ENCODE peak calls at places on chromosomes 12 and 14, in four cellular contexts. One of them, this sample, is unnamed.

GRCh38 chr12:115570271-115570777 is 707.2 kb downstream of the MED13L start:
- DNase-seq in HCEC 1CT: peak
- DNase-seq in GF-D8: no peak
- DNase-seq in endothelial cell: no peak
- DNase-seq in this sample: no peak

GRCh38 chr12:71455028-71455737 is 15.6 kb downstream of the LGR5 start:
- DNase-seq in HCEC 1CT: no peak
- DNase-seq in GF-D8: no peak
- DNase-seq in endothelial cell: no peak
- DNase-seq in this sample: no peak

GRCh38 chr12:53220857-53221202 is 11.2 kb downstream of the RARG start:
- DNase-seq in HCEC 1CT: peak
- DNase-seq in GF-D8: peak
- DNase-seq in endothelial cell: peak
- DNase-seq in this sample: peak

GRCh38 chr14:73727181-73727580 is 13.0 kb upstream of the PNMA1 start:
- DNase-seq in HCEC 1CT: no peak
- DNase-seq in GF-D8: no peak
- DNase-seq in endothelial cell: no peak
- DNase-seq in this sample: no peak

GRCh38 chr12:102659200-102659911 is 179.0 kb upstream of the IGF1 start:
- DNase-seq in HCEC 1CT: no peak
- DNase-seq in GF-D8: no peak
- DNase-seq in endothelial cell: no peak
- DNase-seq in this sample: no peak

GRCh38 chr14:68589447-68590232 is 203.2 kb downstream of the ZFP36L1 start:
- DNase-seq in HCEC 1CT: peak
- DNase-seq in GF-D8: no peak
- DNase-seq in endothelial cell: no peak
- DNase-seq in this sample: no peak

GRCh38 chr12:26789731-26790644 is 43.0 kb downstream of the ITPR2 start:
- DNase-seq in HCEC 1CT: peak
- DNase-seq in GF-D8: no peak
- DNase-seq in endothelial cell: no peak
- DNase-seq in this sample: no peak

GRCh38 chr14:50697659-50698290 is 29.7 kb upstream of the SAV1 start:
- DNase-seq in HCEC 1CT: peak
- DNase-seq in GF-D8: no peak
- DNase-seq in endothelial cell: no peak
- DNase-seq in this sample: no peak

GRCh38 chr12:6314776-6315175 is 4.3 kb downstream of the PLEKHG6 start:
- DNase-seq in HCEC 1CT: no peak
- DNase-seq in GF-D8: no peak
- DNase-seq in endothelial cell: no peak
- DNase-seq in this sample: no peak